ENCODE peak calls at places on chromosomes 5 and 9, in six cellular contexts. D is astrocyte, K is adipocyte, L is GM23248, P is NT2/D1, Q is fibroblast of lung. E is an unnamed sample.

GRCh38 chr5:127386557-127386956 is 96.0 kb downstream of the MEGF10 start:
- DNase-seq in P (no peak), Q (peak; percentile 64), K (peak; percentile 86), L (peak; percentile 54), D (peak; percentile 69), E (peak; percentile 3)

GRCh38 chr5:1555011-1555807 is 31.4 kb upstream of the LPCAT1 start:
- DNase-seq in Q (peak; percentile 82), K (peak; percentile 88), L (peak; percentile 78), D (peak; percentile 62), P (no peak), E (peak; percentile 96)

GRCh38 chr9:79470957-79471356 is 100.8 kb upstream of the TLE4 start:
- DNase-seq in L (no peak), Q (no peak), K (no peak), P (no peak), D (no peak), E (no peak)

GRCh38 chr5:32254987-32255900 is 57.5 kb downstream of the MTMR12 start:
- DNase-seq in P (no peak), L (peak; percentile 78), K (peak; percentile 44), Q (peak; percentile 57), D (no peak), E (no peak)

GRCh38 chr9:38039090-38039906 is 29.7 kb downstream of the SHB start:
- DNase-seq in K (peak; percentile 48), P (no peak), D (no peak), L (peak; percentile 39), Q (peak; percentile 76), E (no peak)

GRCh38 chr9:136051568-136052432 is 43.3 kb downstream of the NACC2 start:
- DNase-seq in K (peak; percentile 93), Q (peak; percentile 94), L (peak; percentile 95), P (peak; percentile 87), D (peak; percentile 90), E (peak; percentile 96)

GRCh38 chr5:142813208-142813607 is 43.0 kb downstream of the ARHGAP26 start:
- DNase-seq in L (no peak), K (no peak), P (no peak), Q (no peak), D (no peak), E (no peak)

GRCh38 chr9:84140535-84141101 is 160.0 kb downstream of the RMI1 start:
- DNase-seq in Q (peak; percentile 43), K (peak; percentile 43), P (no peak), L (peak; percentile 40), D (peak; percentile 8), E (no peak)

GRCh38 chr5:172405708-172406107 is 48.6 kb downstream of the SH3PXD2B start:
- DNase-seq in Q (no peak), P (no peak), D (no peak), L (no peak), K (no peak), E (no peak)

GRCh38 chr5:179963375-179963774 is 55.7 kb upstream of the TBC1D9B start:
- DNase-seq in L (no peak), P (no peak), K (no peak), D (no peak), Q (no peak), E (no peak)

GRCh38 chr5:180866296-180866695 is 5.2 kb upstream of the ZFP62 start:
- DNase-seq in P (no peak), D (no peak), K (no peak), Q (no peak), L (no peak), E (no peak)

GRCh38 chr5:160463775-160464465 is 42.3 kb downstream of the PTTG1 start:
- DNase-seq in P (no peak), D (peak; percentile 86), Q (peak; percentile 62), K (peak; percentile 89), L (peak; percentile 80), E (peak; percentile 88)

GRCh38 chr9:110427497-110428104 is 89.9 kb upstream of the TXNDC8 start:
- DNase-seq in D (peak; percentile 20), L (peak; percentile 47), K (peak; percentile 58), P (peak; percentile 57), Q (peak; percentile 59), E (peak; percentile 18)

GRCh38 chr9:97633859-97634485 is 351 bp downstream of the NCBP1 start:
- DNase-seq in Q (no peak), D (peak; percentile 4), P (no peak), K (no peak), L (peak; percentile 35), E (peak; percentile 3)

GRCh38 chr5:16935271-16936149 is 578 bp downstream of the MYO10 start:
- DNase-seq in L (peak; percentile 70), Q (peak; percentile 39), P (no peak), K (peak; percentile 55), D (no peak), E (no peak)

GRCh38 chr5:135488727-135489465 is 36.7 kb upstream of the TIFAB start:
- DNase-seq in Q (peak; percentile 75), L (peak; percentile 83), D (peak; percentile 62), K (peak; percentile 85), P (peak; percentile 73), E (peak; percentile 81)

GRCh38 chr5:151799407-151799806 is 27.7 kb downstream of the G3BP1 start:
- DNase-seq in L (peak; percentile 58), D (peak; percentile 28), K (peak; percentile 27), P (no peak), Q (no peak), E (no peak)

GRCh38 chr9:129944501-129945116 is 98.4 kb downstream of the FNBP1 start:
- DNase-seq in Q (no peak), P (no peak), L (no peak), D (no peak), K (no peak), E (no peak)

GRCh38 chr9:135779571-135779970 is 77.6 kb downstream of the KCNT1 start:
- DNase-seq in L (no peak), P (no peak), K (no peak), D (no peak), Q (no peak), E (no peak)

GRCh38 chr5:176394881-176395675 is 6.5 kb downstream of the HIGD2A start:
- DNase-seq in L (no peak), P (no peak), D (no peak), K (no peak), Q (peak; percentile 89), E (no peak)

GRCh38 chr5:125835293-125836172 is 587.7 kb upstream of the GRAMD2B start:
- DNase-seq in L (peak; percentile 2), Q (peak; percentile 66), K (peak; percentile 34), D (peak; percentile 47), P (peak; percentile 28), E (peak; percentile 1)

GRCh38 chr9:135926402-135927194 is 19.3 kb upstream of the CAMSAP1 start:
- DNase-seq in Q (peak; percentile 62), D (peak; percentile 82), K (peak; percentile 56), L (peak; percentile 96), P (no peak), E (no peak)

GRCh38 chr5:149133795-149134777 is 7.2 kb upstream of the ABLIM3 start:
- DNase-seq in K (peak; percentile 74), Q (peak; percentile 95), D (peak; percentile 87), P (no peak), L (peak; percentile 95), E (no peak)

GRCh38 chr5:36040651-36041536 is 25.8 kb downstream of the UGT3A2 start:
- DNase-seq in D (no peak), K (no peak), L (no peak), Q (no peak), P (no peak), E (peak; percentile 5)

GRCh38 chr5:159581502-159582249 is 251.4 kb upstream of the IL12B start:
- DNase-seq in P (no peak), D (peak; percentile 94), L (peak; percentile 96), Q (peak; percentile 71), K (peak; percentile 42), E (no peak)

GRCh38 chr9:94554078-94554438 is 825 bp upstream of the PCAT7 start:
- DNase-seq in Q (no peak), P (no peak), K (no peak), D (no peak), L (no peak), E (no peak)
- H3K9ac ChIP-seq in Q (no peak overlapping the region), P (no peak overlapping the region), K (no peak overlapping the region), D (no peak overlapping the region), L (no peak overlapping the region), E (peak overlapping the region; percentile 86)

GRCh38 chr5:117455236-117456233 is 880.9 kb upstream of the SEMA6A start:
- DNase-seq in Q (no peak), D (no peak), L (no peak), K (no peak), P (no peak), E (peak; percentile 22)

GRCh38 chr5:117454716-117455212 is 880.1 kb upstream of the SEMA6A start:
- DNase-seq in L (peak; percentile 12), D (no peak), K (peak; percentile 22), Q (peak; percentile 15), P (no peak), E (peak; percentile 50)
- H3K9ac ChIP-seq in L (no peak overlapping the region), D (no peak overlapping the region), K (no peak overlapping the region), Q (no peak overlapping the region), P (no peak overlapping the region), E (no peak overlapping the region)

GRCh38 chr5:78523314-78524193 is 125.0 kb downstream of the LHFPL2 start:
- DNase-seq in L (no peak), K (no peak), P (no peak), Q (no peak), D (no peak), E (no peak)

GRCh38 chr5:78521455-78521854 is 127.1 kb downstream of the LHFPL2 start:
- DNase-seq in Q (no peak), L (no peak), P (no peak), K (no peak), D (no peak), E (no peak)

GRCh38 chr5:78526049-78526525 is 122.5 kb downstream of the LHFPL2 start:
- DNase-seq in D (peak; percentile 88), K (peak; percentile 63), Q (peak; percentile 63), P (no peak), L (peak; percentile 96), E (no peak)

GRCh38 chr5:78519198-78519941 is 129.2 kb downstream of the LHFPL2 start:
- DNase-seq in L (peak; percentile 29), Q (no peak), D (no peak), K (no peak), P (no peak), E (no peak)

DNA sequence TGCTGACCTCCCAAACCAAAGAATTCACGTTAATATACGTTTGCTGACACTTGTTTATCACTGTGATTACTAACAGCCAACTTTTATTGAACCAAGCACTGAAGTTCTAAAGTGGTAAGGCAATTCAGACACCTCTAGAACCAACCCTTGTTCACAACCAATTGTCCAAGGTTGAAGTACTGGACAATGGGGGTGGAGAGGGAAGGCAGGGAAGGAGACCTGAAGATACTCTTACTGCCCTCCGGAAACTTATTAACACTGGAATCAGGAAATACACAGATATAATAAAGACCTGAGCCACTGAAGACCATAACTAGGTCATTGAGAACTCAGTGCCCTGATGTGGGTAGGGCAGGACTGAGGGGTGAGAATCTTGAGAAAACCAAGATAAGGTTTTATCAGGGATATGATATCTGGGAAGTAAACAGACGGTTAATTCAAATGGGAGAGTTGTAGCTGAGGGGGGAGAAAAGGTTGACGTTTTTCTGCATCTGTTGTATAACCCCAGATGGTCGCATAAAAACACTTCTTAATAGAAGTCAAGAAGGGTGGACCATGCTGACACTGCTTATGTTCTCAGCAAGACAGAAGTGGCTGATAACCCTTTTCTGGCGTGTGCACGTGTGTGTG is 126.0 kb downstream of the LHFPL2 start:
- DNase-seq in Q (no peak), L (no peak), P (no peak), K (no peak), D (no peak), E (no peak)
- H3K9ac ChIP-seq in Q (no peak overlapping the region), L (no peak overlapping the region), P (no peak overlapping the region), K (no peak overlapping the region), D (no peak overlapping the region), E (no peak overlapping the region)

GRCh38 chr9:121739971-121740370 is 88.5 kb downstream of the DAB2IP start:
- DNase-seq in L (no peak), Q (no peak), P (no peak), K (no peak), D (no peak), E (no peak)
- H3K9ac ChIP-seq in L (no peak overlapping the region), Q (no peak overlapping the region), P (no peak overlapping the region), K (no peak overlapping the region), D (no peak overlapping the region), E (peak overlapping the region; percentile 25)